ENCODE peak calls at places on chromosomes 6 and 20, in five cellular contexts. One of them, this sample, is unnamed.

GRCh38 chr6:45822269-45822812 is 193.3 kb downstream of the CLIC5 start:
- DNase-seq in H9: no peak
- DNase-seq in cardiac fibroblast: no peak
- DNase-seq in NCI-H524 treated with DMSO at 0.1 percent for 48 hours: no peak
- DNase-seq in hippocampal formation: no peak
- DNase-seq in this sample: peak; percentile 14

GRCh38 chr20:56003966-56004365 is 1.4 kb downstream of the CBLN4 start:
- DNase-seq in cardiac fibroblast: no peak
- DNase-seq in H9: peak; percentile 63
- DNase-seq in hippocampal formation: no peak
- DNase-seq in NCI-H524 treated with DMSO at 0.1 percent for 48 hours: no peak
- DNase-seq in this sample: no peak

GRCh38 chr6:157019115-157019628 is 242.0 kb downstream of the ARID1B start:
- DNase-seq in cardiac fibroblast: no peak
- DNase-seq in NCI-H524 treated with DMSO at 0.1 percent for 48 hours: no peak
- DNase-seq in H9: peak; percentile 35
- DNase-seq in hippocampal formation: no peak
- DNase-seq in this sample: peak; percentile 60

GRCh38 chr20:58891076-58891685 is 38.7 kb downstream of the GNAS start:
- DNase-seq in hippocampal formation: peak; percentile 69
- DNase-seq in NCI-H524 treated with DMSO at 0.1 percent for 48 hours: no peak
- DNase-seq in cardiac fibroblast: peak; percentile 85
- DNase-seq in H9: peak; percentile 76
- DNase-seq in this sample: no peak

GRCh38 chr6:14596410-14596809 is 478.8 kb downstream of the CD83 start:
- DNase-seq in H9: no peak
- DNase-seq in hippocampal formation: no peak
- DNase-seq in NCI-H524 treated with DMSO at 0.1 percent for 48 hours: no peak
- DNase-seq in cardiac fibroblast: peak; percentile 58
- DNase-seq in this sample: no peak

GRCh38 chr6:89148016-89148750 is 2.3 kb downstream of the PM20D2 start:
- DNase-seq in NCI-H524 treated with DMSO at 0.1 percent for 48 hours: no peak
- DNase-seq in H9: no peak
- DNase-seq in hippocampal formation: no peak
- DNase-seq in cardiac fibroblast: no peak
- DNase-seq in this sample: no peak

GRCh38 chr6:106098383-106099234 is 12.5 kb downstream of the PRDM1 start:
- DNase-seq in H9: no peak
- DNase-seq in hippocampal formation: no peak
- DNase-seq in cardiac fibroblast: peak; percentile 72
- DNase-seq in NCI-H524 treated with DMSO at 0.1 percent for 48 hours: no peak
- DNase-seq in this sample: no peak

GRCh38 chr6:46642928-46643751 is 9.5 kb downstream of the CYP39A1 start:
- DNase-seq in H9: no peak
- DNase-seq in hippocampal formation: no peak
- DNase-seq in NCI-H524 treated with DMSO at 0.1 percent for 48 hours: no peak
- DNase-seq in cardiac fibroblast: no peak
- DNase-seq in this sample: no peak

GRCh38 chr6:154343473-154344308 is 12.9 kb downstream of the IPCEF1 start:
- DNase-seq in hippocampal formation: no peak
- DNase-seq in H9: peak; percentile 94
- DNase-seq in cardiac fibroblast: peak; percentile 65
- DNase-seq in NCI-H524 treated with DMSO at 0.1 percent for 48 hours: no peak
- DNase-seq in this sample: no peak

GRCh38 chr6:158219229-158219628 is 51.1 kb downstream of the GTF2H5 start:
- DNase-seq in hippocampal formation: no peak
- DNase-seq in H9: no peak
- DNase-seq in cardiac fibroblast: peak; percentile 94
- DNase-seq in NCI-H524 treated with DMSO at 0.1 percent for 48 hours: no peak
- DNase-seq in this sample: no peak

GRCh38 chr20:53365676-53366075 is 228.0 kb downstream of the ZNF217 start:
- DNase-seq in cardiac fibroblast: no peak
- DNase-seq in NCI-H524 treated with DMSO at 0.1 percent for 48 hours: no peak
- DNase-seq in hippocampal formation: no peak
- DNase-seq in H9: no peak
- DNase-seq in this sample: no peak

GRCh38 chr6:139240161-139241010 is 51.4 kb downstream of the TXLNB start:
- DNase-seq in H9: no peak
- DNase-seq in hippocampal formation: no peak
- DNase-seq in cardiac fibroblast: peak; percentile 77
- DNase-seq in NCI-H524 treated with DMSO at 0.1 percent for 48 hours: peak; percentile 10
- DNase-seq in this sample: no peak

GRCh38 chr6:57072108-57072507 is 17.9 kb upstream of the ZNF451 start:
- DNase-seq in hippocampal formation: no peak
- DNase-seq in H9: no peak
- DNase-seq in NCI-H524 treated with DMSO at 0.1 percent for 48 hours: no peak
- DNase-seq in cardiac fibroblast: no peak
- DNase-seq in this sample: no peak

GRCh38 chr6:41257369-41258195 is 28.9 kb downstream of the TREM1 start:
- DNase-seq in H9: no peak
- DNase-seq in NCI-H524 treated with DMSO at 0.1 percent for 48 hours: peak; percentile 4
- DNase-seq in hippocampal formation: no peak
- DNase-seq in cardiac fibroblast: peak; percentile 89
- DNase-seq in this sample: no peak

GRCh38 chr20:36792422-36792821 is 18.9 kb upstream of the DSN1 start:
- DNase-seq in cardiac fibroblast: peak; percentile 74
- DNase-seq in hippocampal formation: peak; percentile 14
- DNase-seq in NCI-H524 treated with DMSO at 0.1 percent for 48 hours: no peak
- DNase-seq in H9: peak; percentile 84
- DNase-seq in this sample: peak; percentile 52

GRCh38 chr20:56981301-56981700 is 285.1 kb downstream of the BMP7 start:
- DNase-seq in hippocampal formation: no peak
- DNase-seq in H9: no peak
- DNase-seq in cardiac fibroblast: no peak
- DNase-seq in NCI-H524 treated with DMSO at 0.1 percent for 48 hours: no peak
- DNase-seq in this sample: no peak

GRCh38 chr6:141562181-141562800 is 570.4 kb upstream of the GJE1 start:
- DNase-seq in H9: peak; percentile 76
- DNase-seq in cardiac fibroblast: no peak
- DNase-seq in hippocampal formation: peak; percentile 6
- DNase-seq in NCI-H524 treated with DMSO at 0.1 percent for 48 hours: no peak
- DNase-seq in this sample: peak; percentile 17

GRCh38 chr20:46865824-46866223 is 28.8 kb upstream of the EYA2 start:
- DNase-seq in NCI-H524 treated with DMSO at 0.1 percent for 48 hours: no peak
- DNase-seq in cardiac fibroblast: no peak
- DNase-seq in H9: no peak
- DNase-seq in hippocampal formation: no peak
- DNase-seq in this sample: no peak

GRCh38 chr20:47704746-47705496 is 80.4 kb downstream of the SULF2 start:
- DNase-seq in H9: no peak
- DNase-seq in NCI-H524 treated with DMSO at 0.1 percent for 48 hours: no peak
- DNase-seq in cardiac fibroblast: peak; percentile 66
- DNase-seq in hippocampal formation: no peak
- DNase-seq in this sample: no peak

GRCh38 chr20:13113731-13114130 is 105.0 kb downstream of the SPTLC3 start:
- DNase-seq in cardiac fibroblast: no peak
- DNase-seq in H9: no peak
- DNase-seq in hippocampal formation: no peak
- DNase-seq in NCI-H524 treated with DMSO at 0.1 percent for 48 hours: no peak
- DNase-seq in this sample: no peak

This sample was measured in pons.